ENCODE peak calls at places on chromosomes 11 and 22, in five cellular contexts. W is tibial nerve, I is OCI-LY7, K is cardiac fibroblast, P is Calu3. N is an unnamed sample.

GRCh38 chr11:43278302-43278956 is 33.4 kb upstream of the API5 start:
- DNase-seq in W (no peak), I (peak), K (peak), P (no peak), N (no peak)

GRCh38 chr22:32050678-32051515 is 7.8 kb downstream of the SLC5A1 start:
- DNase-seq in W (peak), I (no peak), K (peak), P (peak), N (no peak)

GRCh38 chr11:133797542-133797941 is 47.8 kb downstream of the SPATA19 start:
- DNase-seq in W (no peak), I (no peak), K (no peak), P (no peak), N (no peak)

GRCh38 chr11:105867742-105868141 is 154.3 kb downstream of the MSANTD4 start:
- DNase-seq in W (no peak), I (no peak), K (no peak), P (no peak), N (no peak)

GRCh38 chr22:19361501-19362103 is 69.9 kb downstream of the HIRA start:
- DNase-seq in W (no peak), I (peak), K (no peak), P (no peak), N (no peak)

GRCh38 chr11:44628730-44629361 is 63.4 kb downstream of the CD82 start:
- DNase-seq in W (no peak), I (no peak), K (no peak), P (no peak), N (no peak)

GRCh38 chr22:46150615-46151423 is 493 bp downstream of the PPARA start:
- DNase-seq in W (no peak), I (peak), K (no peak), P (peak), N (peak)

GRCh38 chr11:41201156-41201555 is 258.3 kb downstream of the LRRC4C start:
- DNase-seq in W (no peak), I (peak), K (peak), P (peak), N (no peak)

GRCh38 chr11:95608093-95608492 is 181.5 kb downstream of the FAM76B start:
- DNase-seq in W (no peak), I (no peak), K (no peak), P (no peak), N (no peak)

GRCh38 chr11:96333076-96333744 is 9.8 kb downstream of the MAML2 start:
- DNase-seq in W (no peak), I (no peak), K (peak), P (no peak), N (no peak)

GRCh38 chr11:130247289-130247688 is 67.4 kb downstream of the ZBTB44 start:
- DNase-seq in W (no peak), I (no peak), K (no peak), P (no peak), N (no peak)

GRCh38 chr11:66728760-66729385 is at the start of gene SPTBN2:
- DNase-seq in W (no peak), I (peak), K (no peak), P (no peak), N (no peak)

GRCh38 chr11:69680688-69681087 is 5.5 kb upstream of the LTO1 start:
- DNase-seq in W (no peak), I (no peak), K (no peak), P (no peak), N (no peak)

GRCh38 chr11:9512370-9513019 is 51.7 kb downstream of the ZNF143 start:
- DNase-seq in W (no peak), I (no peak), K (no peak), P (no peak), N (no peak)

GRCh38 chr22:28497188-28497587 is 182.5 kb downstream of the TTC28 start:
- DNase-seq in W (no peak), I (no peak), K (peak), P (no peak), N (no peak)

GRCh38 chr11:123460006-123460700 is 30.1 kb downstream of the GRAMD1B start:
- DNase-seq in W (no peak), I (no peak), K (no peak), P (no peak), N (no peak)

DNA sequence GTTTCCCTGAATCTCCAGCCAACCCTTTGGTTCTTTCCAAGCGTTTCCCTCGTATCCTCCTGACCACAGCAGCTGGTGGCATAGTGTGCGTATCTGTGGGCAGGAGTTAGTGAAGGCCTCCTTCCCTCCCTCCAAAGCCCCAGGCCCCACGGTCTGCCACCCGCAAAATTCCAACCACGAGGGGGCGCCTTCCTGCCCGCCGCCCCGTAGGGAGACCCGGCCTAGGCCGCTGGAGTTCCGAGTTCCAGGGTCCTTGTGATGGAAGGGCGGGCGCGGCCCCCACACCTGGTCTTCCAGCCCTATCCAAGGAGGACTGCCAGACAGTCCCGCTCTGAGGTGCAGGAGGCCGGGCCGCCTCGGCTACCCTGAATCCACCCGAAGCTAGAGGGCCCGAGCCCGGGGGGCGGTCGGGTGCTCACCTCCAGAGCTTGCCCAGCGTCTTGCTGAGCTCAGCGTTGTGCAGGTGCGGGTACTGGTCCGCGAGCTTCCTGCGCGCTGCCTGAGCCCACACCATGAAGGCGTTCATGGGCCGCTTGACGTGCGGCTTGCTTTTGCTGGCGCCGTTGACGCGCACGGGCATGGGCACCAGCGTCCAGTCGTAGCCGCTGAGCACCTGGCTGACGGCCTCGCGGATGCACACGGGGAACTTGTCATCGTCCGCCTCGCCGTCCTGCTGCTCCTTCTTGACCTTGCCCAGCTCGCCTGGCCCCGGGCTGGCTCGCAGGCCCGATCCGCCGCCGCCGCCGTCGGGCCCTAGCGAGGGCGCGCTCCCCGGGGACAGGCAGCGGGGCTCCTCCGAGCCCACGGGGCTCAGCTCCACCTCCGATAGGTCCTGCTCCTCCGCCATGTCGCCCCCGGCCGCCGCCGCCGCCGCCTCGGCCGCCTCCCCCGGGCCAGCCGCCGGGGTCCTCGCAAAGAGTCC is 1.2 kb downstream of the SOX10 start:
- DNase-seq in W (no peak), I (no peak), K (no peak), P (no peak), N (no peak)
- TF ChIP-seq CTCF in W (peak), I (peak), K (no peak), P (no peak), N (no peak)

DNA sequence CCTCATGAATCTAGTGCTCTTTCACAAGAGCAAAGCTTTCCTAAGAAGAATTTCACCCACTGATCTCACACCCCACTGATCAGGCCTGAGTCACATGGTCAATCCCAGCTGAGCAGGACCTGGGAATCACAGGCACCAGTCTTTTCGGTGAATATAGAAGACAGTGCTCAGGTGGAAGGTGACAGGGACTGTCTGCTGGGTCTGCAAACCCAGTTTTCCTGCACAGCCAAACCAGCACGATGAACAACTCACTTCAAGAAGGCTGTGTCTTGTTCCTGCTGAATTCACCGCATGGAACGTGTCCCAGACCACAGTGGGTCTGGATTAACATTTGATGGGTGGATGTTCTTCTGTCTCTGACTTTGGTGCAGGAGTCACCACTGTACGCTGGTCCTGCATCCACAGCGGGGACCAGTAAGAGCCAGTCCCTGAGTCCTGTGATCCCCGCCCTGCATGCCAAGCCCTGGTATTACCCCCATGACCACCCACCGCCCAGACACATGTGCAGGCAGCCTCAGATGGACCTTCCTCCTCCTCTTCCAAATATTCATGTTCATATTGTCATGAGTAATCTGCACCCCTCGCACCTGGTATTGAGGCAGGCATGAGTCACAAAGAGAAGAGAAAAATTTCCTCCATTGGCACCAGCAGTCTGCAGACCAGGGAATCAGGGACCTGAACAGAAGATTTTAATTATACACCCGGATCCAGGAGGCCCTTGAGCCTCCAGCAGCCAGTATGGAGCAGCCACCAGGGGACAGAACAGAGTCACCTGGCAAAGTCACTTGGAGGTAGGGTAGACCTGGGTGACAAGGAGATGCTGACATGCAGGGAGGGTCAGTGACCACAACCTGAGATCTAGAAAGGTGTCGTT is 8.6 kb upstream of the IGLL5 start:
- DNase-seq in W (no peak), I (peak), K (no peak), P (no peak), N (no peak)
- TF ChIP-seq CTCF in W (no peak), I (peak), K (no peak), P (no peak), N (no peak)

GRCh38 chr11:4991066-4991465 is 3.6 kb upstream of the OR51L1 start:
- DNase-seq in W (no peak), I (no peak), K (peak), P (no peak), N (no peak)
- TF ChIP-seq CTCF in W (no peak), I (peak), K (peak), P (no peak), N (peak)

GRCh38 chr11:3344327-3344726 is 34.6 kb downstream of the ZNF195 start:
- DNase-seq in W (no peak), I (no peak), K (no peak), P (no peak), N (no peak)

GRCh38 chr11:3346587-3346986 is 32.4 kb downstream of the ZNF195 start:
- DNase-seq in W (no peak), I (no peak), K (no peak), P (no peak), N (no peak)

GRCh38 chr11:3344775-3345174 is 34.2 kb downstream of the ZNF195 start:
- DNase-seq in W (no peak), I (no peak), K (no peak), P (no peak), N (no peak)

GRCh38 chr11:3345736-3346135 is 33.2 kb downstream of the ZNF195 start:
- DNase-seq in W (no peak), I (no peak), K (no peak), P (no peak), N (no peak)

GRCh38 chr11:3347127-3347526 is 31.8 kb downstream of the ZNF195 start:
- DNase-seq in W (no peak), I (no peak), K (no peak), P (no peak), N (no peak)
- TF ChIP-seq CTCF in W (no peak), I (no peak), K (no peak), P (no peak), N (no peak)

GRCh38 chr11:36056160-36056751 is 112.4 kb downstream of the LDLRAD3 start:
- DNase-seq in W (no peak), I (no peak), K (peak), P (peak), N (peak)
- TF ChIP-seq CTCF in W (peak), I (peak), K (peak), P (peak), N (peak)

DNA sequence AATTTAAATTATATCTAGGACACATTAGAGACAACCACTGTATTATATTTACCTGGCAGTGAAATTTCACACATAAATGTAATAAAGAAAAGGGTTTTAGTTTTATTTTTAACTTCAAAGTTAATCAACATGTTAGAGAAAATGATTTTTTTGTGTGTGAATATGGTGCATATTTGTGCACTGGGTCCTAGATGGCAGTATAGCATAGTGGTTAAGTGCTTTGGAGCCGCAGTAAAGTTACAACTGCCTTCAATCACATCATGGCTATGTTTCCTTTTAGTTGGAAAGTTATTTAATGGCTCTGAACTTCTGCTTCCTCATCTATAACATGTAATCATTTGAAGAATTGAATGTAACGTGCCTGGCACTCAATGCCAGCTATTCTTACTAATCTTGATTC is 108.9 kb upstream of the DDI1 start:
- DNase-seq in W (no peak), I (peak), K (peak), P (no peak), N (no peak)
- TF ChIP-seq CTCF in W (peak), I (peak), K (peak), P (no peak), N (no peak)

GRCh38 chr11:99371257-99371656 is 350.5 kb downstream of the CNTN5 start:
- DNase-seq in W (no peak), I (no peak), K (peak), P (no peak), N (no peak)
- TF ChIP-seq CTCF in W (no peak), I (no peak), K (no peak), P (no peak), N (no peak)